ENCODE peak calls at places on chromosomes 5 and 9, in nine cellular contexts. One of them, this sample, is unnamed.

GRCh38 chr9:129988607-129989361 is 54.2 kb downstream of the FNBP1 start:
- DNase-seq in omental fat pad: no peak
- DNase-seq in Calu3: no peak
- DNase-seq in uterus: no peak
- DNase-seq in body of pancreas: no peak
- DNase-seq in esophagus squamous epithelium: no peak
- DNase-seq in fibroblast of mammary gland: no peak
- DNase-seq in osteocyte: no peak
- DNase-seq in esophagus muscularis mucosa: no peak
- DNase-seq in this sample: peak

GRCh38 chr5:111703662-111704061 is 53.3 kb downstream of the NREP start:
- DNase-seq in omental fat pad: no peak
- DNase-seq in osteocyte: no peak
- DNase-seq in body of pancreas: no peak
- DNase-seq in Calu3: no peak
- DNase-seq in esophagus squamous epithelium: no peak
- DNase-seq in uterus: no peak
- DNase-seq in esophagus muscularis mucosa: no peak
- DNase-seq in fibroblast of mammary gland: no peak
- DNase-seq in this sample: peak

GRCh38 chr5:32254987-32255900 is 57.5 kb downstream of the MTMR12 start:
- DNase-seq in body of pancreas: peak
- DNase-seq in Calu3: no peak
- DNase-seq in omental fat pad: no peak
- DNase-seq in uterus: no peak
- DNase-seq in osteocyte: no peak
- DNase-seq in esophagus muscularis mucosa: no peak
- DNase-seq in fibroblast of mammary gland: peak
- DNase-seq in esophagus squamous epithelium: no peak
- DNase-seq in this sample: no peak

GRCh38 chr5:36377192-36377591 is 75.5 kb upstream of the RANBP3L start:
- DNase-seq in esophagus muscularis mucosa: no peak
- DNase-seq in fibroblast of mammary gland: no peak
- DNase-seq in osteocyte: no peak
- DNase-seq in body of pancreas: no peak
- DNase-seq in esophagus squamous epithelium: no peak
- DNase-seq in omental fat pad: no peak
- DNase-seq in Calu3: no peak
- DNase-seq in uterus: no peak
- DNase-seq in this sample: no peak

GRCh38 chr5:169548315-169548714 is 35.3 kb upstream of the SPDL1 start:
- DNase-seq in esophagus muscularis mucosa: no peak
- DNase-seq in body of pancreas: no peak
- DNase-seq in esophagus squamous epithelium: no peak
- DNase-seq in osteocyte: no peak
- DNase-seq in omental fat pad: no peak
- DNase-seq in uterus: no peak
- DNase-seq in fibroblast of mammary gland: peak
- DNase-seq in Calu3: no peak
- DNase-seq in this sample: no peak

GRCh38 chr5:169703803-169704202 is 66.7 kb downstream of the DOCK2 start:
- DNase-seq in esophagus squamous epithelium: no peak
- DNase-seq in fibroblast of mammary gland: peak
- DNase-seq in omental fat pad: no peak
- DNase-seq in Calu3: no peak
- DNase-seq in esophagus muscularis mucosa: no peak
- DNase-seq in body of pancreas: no peak
- DNase-seq in osteocyte: no peak
- DNase-seq in uterus: no peak
- DNase-seq in this sample: no peak

GRCh38 chr9:16871358-16872151 is 1.1 kb upstream of the BNC2 start:
- DNase-seq in fibroblast of mammary gland: peak
- DNase-seq in omental fat pad: peak
- DNase-seq in Calu3: peak
- DNase-seq in esophagus muscularis mucosa: no peak
- DNase-seq in esophagus squamous epithelium: no peak
- DNase-seq in body of pancreas: peak
- DNase-seq in osteocyte: no peak
- DNase-seq in uterus: peak
- DNase-seq in this sample: peak

GRCh38 chr5:52481851-52482250 is 305.9 kb upstream of the ITGA1 start:
- DNase-seq in esophagus squamous epithelium: no peak
- DNase-seq in body of pancreas: no peak
- DNase-seq in osteocyte: no peak
- DNase-seq in uterus: no peak
- DNase-seq in Calu3: no peak
- DNase-seq in esophagus muscularis mucosa: no peak
- DNase-seq in fibroblast of mammary gland: no peak
- DNase-seq in omental fat pad: no peak
- DNase-seq in this sample: no peak

GRCh38 chr9:126702501-126703329 is 89.0 kb downstream of the LMX1B start:
- DNase-seq in omental fat pad: peak
- DNase-seq in esophagus squamous epithelium: no peak
- DNase-seq in esophagus muscularis mucosa: no peak
- DNase-seq in fibroblast of mammary gland: no peak
- DNase-seq in body of pancreas: no peak
- DNase-seq in osteocyte: peak
- DNase-seq in uterus: no peak
- DNase-seq in Calu3: peak
- DNase-seq in this sample: peak

GRCh38 chr9:107807183-107807582 is 317.6 kb upstream of the KLF4 start:
- DNase-seq in osteocyte: no peak
- DNase-seq in fibroblast of mammary gland: peak
- DNase-seq in Calu3: no peak
- DNase-seq in body of pancreas: no peak
- DNase-seq in esophagus squamous epithelium: no peak
- DNase-seq in esophagus muscularis mucosa: no peak
- DNase-seq in uterus: no peak
- DNase-seq in omental fat pad: no peak
- DNase-seq in this sample: no peak

GRCh38 chr9:8560560-8561525 is 761.3 kb upstream of the DMAC1 start:
- DNase-seq in fibroblast of mammary gland: no peak
- DNase-seq in esophagus squamous epithelium: no peak
- DNase-seq in uterus: no peak
- DNase-seq in osteocyte: no peak
- DNase-seq in omental fat pad: no peak
- DNase-seq in esophagus muscularis mucosa: no peak
- DNase-seq in Calu3: no peak
- DNase-seq in body of pancreas: no peak
- DNase-seq in this sample: no peak

GRCh38 chr5:34749431-34749872 is 89.5 kb upstream of the TTC23L start:
- DNase-seq in body of pancreas: no peak
- DNase-seq in Calu3: no peak
- DNase-seq in esophagus squamous epithelium: no peak
- DNase-seq in osteocyte: no peak
- DNase-seq in fibroblast of mammary gland: peak
- DNase-seq in uterus: no peak
- DNase-seq in omental fat pad: no peak
- DNase-seq in esophagus muscularis mucosa: no peak
- DNase-seq in this sample: no peak

GRCh38 chr9:134172198-134173126 is 8.1 kb upstream of the RNU6ATAC start:
- DNase-seq in omental fat pad: no peak
- DNase-seq in osteocyte: no peak
- DNase-seq in uterus: no peak
- DNase-seq in esophagus muscularis mucosa: no peak
- DNase-seq in body of pancreas: no peak
- DNase-seq in esophagus squamous epithelium: no peak
- DNase-seq in Calu3: no peak
- DNase-seq in fibroblast of mammary gland: no peak
- DNase-seq in this sample: no peak

GRCh38 chr9:90864779-90865178 is 63.2 kb downstream of the SYK start:
- DNase-seq in body of pancreas: no peak
- DNase-seq in esophagus muscularis mucosa: no peak
- DNase-seq in Calu3: no peak
- DNase-seq in osteocyte: peak
- DNase-seq in esophagus squamous epithelium: no peak
- DNase-seq in uterus: no peak
- DNase-seq in fibroblast of mammary gland: no peak
- DNase-seq in omental fat pad: no peak
- DNase-seq in this sample: no peak

GRCh38 chr5:154403234-154403633 is 42.6 kb upstream of the SAP30L start:
- DNase-seq in omental fat pad: no peak
- DNase-seq in body of pancreas: no peak
- DNase-seq in fibroblast of mammary gland: no peak
- DNase-seq in esophagus muscularis mucosa: no peak
- DNase-seq in uterus: no peak
- DNase-seq in esophagus squamous epithelium: no peak
- DNase-seq in osteocyte: no peak
- DNase-seq in Calu3: no peak
- DNase-seq in this sample: no peak

GRCh38 chr5:132459031-132459982 is 31.3 kb downstream of the IRF1 start:
- DNase-seq in Calu3: peak
- DNase-seq in uterus: no peak
- DNase-seq in omental fat pad: no peak
- DNase-seq in osteocyte: peak
- DNase-seq in esophagus muscularis mucosa: no peak
- DNase-seq in esophagus squamous epithelium: no peak
- DNase-seq in fibroblast of mammary gland: peak
- DNase-seq in body of pancreas: no peak
- DNase-seq in this sample: peak

GRCh38 chr9:16705121-16705604 is 165.3 kb downstream of the BNC2 start:
- DNase-seq in esophagus squamous epithelium: no peak
- DNase-seq in osteocyte: peak
- DNase-seq in esophagus muscularis mucosa: peak
- DNase-seq in fibroblast of mammary gland: peak
- DNase-seq in Calu3: peak
- DNase-seq in uterus: peak
- DNase-seq in body of pancreas: peak
- DNase-seq in omental fat pad: peak
- DNase-seq in this sample: no peak

GRCh38 chr5:79001471-79001870 is 16.4 kb upstream of the ARSB start:
- DNase-seq in uterus: no peak
- DNase-seq in omental fat pad: no peak
- DNase-seq in esophagus squamous epithelium: no peak
- DNase-seq in esophagus muscularis mucosa: no peak
- DNase-seq in Calu3: no peak
- DNase-seq in osteocyte: no peak
- DNase-seq in fibroblast of mammary gland: peak
- DNase-seq in body of pancreas: no peak
- DNase-seq in this sample: no peak

GRCh38 chr9:104326912-104327311 is 177.2 kb upstream of the OR13F1 start:
- DNase-seq in esophagus squamous epithelium: no peak
- DNase-seq in omental fat pad: no peak
- DNase-seq in esophagus muscularis mucosa: no peak
- DNase-seq in Calu3: no peak
- DNase-seq in fibroblast of mammary gland: no peak
- DNase-seq in osteocyte: no peak
- DNase-seq in body of pancreas: no peak
- DNase-seq in uterus: no peak
- DNase-seq in this sample: no peak
- TF ChIP-seq CTCF in esophagus squamous epithelium: no peak
- TF ChIP-seq CTCF in omental fat pad: no peak
- TF ChIP-seq CTCF in esophagus muscularis mucosa: no peak
- TF ChIP-seq CTCF in Calu3: no peak
- TF ChIP-seq CTCF in fibroblast of mammary gland: no peak
- TF ChIP-seq CTCF in osteocyte: no peak
- TF ChIP-seq CTCF in body of pancreas: no peak
- TF ChIP-seq CTCF in uterus: no peak
- TF ChIP-seq CTCF in this sample: no peak

DNA sequence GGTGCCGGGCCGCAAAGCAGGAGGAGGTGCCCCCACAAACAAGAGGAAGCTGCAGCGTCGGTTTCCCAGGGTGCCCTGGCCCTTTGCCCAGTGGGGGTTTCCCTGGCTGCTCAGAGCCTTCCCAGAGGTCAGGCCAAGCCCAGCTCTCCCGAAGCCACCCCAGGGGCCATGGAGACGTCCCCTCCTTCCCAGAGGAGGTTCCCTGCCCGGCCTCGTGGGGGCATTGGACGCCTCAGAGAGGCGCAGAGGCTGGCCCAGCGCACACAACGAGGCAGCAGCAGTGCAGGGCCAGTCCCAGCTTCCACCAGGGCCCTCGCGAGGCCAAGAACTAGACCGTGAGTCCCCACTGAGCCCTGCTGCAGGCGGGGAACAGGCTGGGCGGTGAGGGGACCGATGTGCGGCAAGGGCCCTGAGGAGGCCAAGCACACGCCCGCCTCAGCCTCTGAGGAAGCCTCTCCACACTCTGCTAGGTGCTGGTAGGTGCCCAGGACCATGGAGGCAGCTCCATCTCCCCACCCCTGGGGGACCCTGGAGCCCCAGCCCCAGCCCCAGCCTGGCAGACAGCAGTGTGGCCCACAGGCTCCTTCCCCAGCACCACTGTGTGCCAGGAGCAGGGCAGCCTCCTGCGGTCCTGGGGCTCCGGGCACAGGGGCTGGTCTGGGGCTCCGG is 7.0 kb downstream of the DIPK1B start:
- DNase-seq in uterus: no peak
- DNase-seq in esophagus squamous epithelium: no peak
- DNase-seq in body of pancreas: peak
- DNase-seq in osteocyte: no peak
- DNase-seq in esophagus muscularis mucosa: no peak
- DNase-seq in fibroblast of mammary gland: no peak
- DNase-seq in omental fat pad: no peak
- DNase-seq in Calu3: peak
- DNase-seq in this sample: no peak
- TF ChIP-seq CTCF in uterus: no peak
- TF ChIP-seq CTCF in esophagus squamous epithelium: peak
- TF ChIP-seq CTCF in body of pancreas: no peak
- TF ChIP-seq CTCF in osteocyte: no peak
- TF ChIP-seq CTCF in esophagus muscularis mucosa: no peak
- TF ChIP-seq CTCF in fibroblast of mammary gland: no peak
- TF ChIP-seq CTCF in omental fat pad: no peak
- TF ChIP-seq CTCF in Calu3: no peak
- TF ChIP-seq CTCF in this sample: no peak

GRCh38 chr5:159916841-159917761 is 819 bp downstream of the ADRA1B start:
- DNase-seq in body of pancreas: no peak
- DNase-seq in uterus: no peak
- DNase-seq in Calu3: no peak
- DNase-seq in osteocyte: no peak
- DNase-seq in fibroblast of mammary gland: no peak
- DNase-seq in omental fat pad: no peak
- DNase-seq in esophagus squamous epithelium: no peak
- DNase-seq in esophagus muscularis mucosa: no peak
- DNase-seq in this sample: no peak
- TF ChIP-seq CTCF in body of pancreas: no peak
- TF ChIP-seq CTCF in uterus: no peak
- TF ChIP-seq CTCF in Calu3: no peak
- TF ChIP-seq CTCF in osteocyte: no peak
- TF ChIP-seq CTCF in fibroblast of mammary gland: no peak
- TF ChIP-seq CTCF in omental fat pad: no peak
- TF ChIP-seq CTCF in esophagus squamous epithelium: no peak
- TF ChIP-seq CTCF in esophagus muscularis mucosa: no peak
- TF ChIP-seq CTCF in this sample: no peak

DNA sequence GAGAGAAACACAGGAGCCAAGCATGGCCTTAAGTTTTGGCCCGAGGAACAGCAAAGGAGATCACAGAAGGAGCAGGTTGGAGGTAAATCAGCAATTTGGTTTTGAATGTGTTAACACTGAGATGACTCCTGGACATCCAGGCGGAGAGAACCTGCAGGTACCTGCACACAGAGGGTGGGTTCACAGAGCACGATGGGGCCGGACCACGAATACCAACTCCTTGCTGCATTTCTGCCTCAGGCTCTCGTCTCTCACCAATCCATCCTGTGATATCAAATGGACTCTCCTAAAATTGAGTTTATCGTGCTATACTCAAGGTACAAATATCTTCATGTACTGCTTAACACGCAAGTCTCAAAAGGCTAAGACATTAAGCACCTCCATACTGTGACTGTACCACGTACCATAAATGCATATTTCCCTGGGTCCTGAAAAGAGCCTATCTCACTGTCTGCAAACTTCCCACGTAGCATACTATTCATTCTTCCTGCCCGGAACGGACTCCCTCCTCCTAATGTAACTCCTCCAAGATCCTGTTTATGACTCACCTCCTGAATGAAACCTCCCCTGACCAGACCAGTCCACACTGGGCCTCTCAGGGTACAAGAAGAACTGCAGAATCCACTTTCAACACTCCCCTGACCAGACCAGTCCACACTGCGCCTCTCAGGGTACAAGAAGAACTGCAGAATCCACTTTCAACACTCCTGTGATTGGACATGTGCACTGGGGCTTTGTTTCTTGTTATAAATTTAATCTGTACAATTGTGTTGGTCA is 380.8 kb upstream of the RFX3 start:
- DNase-seq in esophagus muscularis mucosa: no peak
- DNase-seq in body of pancreas: no peak
- DNase-seq in fibroblast of mammary gland: peak
- DNase-seq in omental fat pad: no peak
- DNase-seq in esophagus squamous epithelium: no peak
- DNase-seq in uterus: no peak
- DNase-seq in osteocyte: no peak
- DNase-seq in Calu3: peak
- DNase-seq in this sample: no peak
- TF ChIP-seq CTCF in esophagus muscularis mucosa: no peak
- TF ChIP-seq CTCF in body of pancreas: no peak
- TF ChIP-seq CTCF in fibroblast of mammary gland: no peak
- TF ChIP-seq CTCF in omental fat pad: no peak
- TF ChIP-seq CTCF in esophagus squamous epithelium: peak
- TF ChIP-seq CTCF in uterus: no peak
- TF ChIP-seq CTCF in osteocyte: no peak
- TF ChIP-seq CTCF in Calu3: no peak
- TF ChIP-seq CTCF in this sample: no peak

This sample was measured in activated CD8-positive, alpha-beta T cell treated with anti-CD3 and anti-CD28 coated beads for 36 hours.